ENCODE peak calls at places on chromosome 17, in seven cellular contexts. One of them, this sample, is unnamed.

GRCh38 chr17:82586576-82587233 is 61.5 kb downstream of the WDR45B start:
- DNase-seq in uterus: no peak
- DNase-seq in osteoblast: peak; percentile 71
- DNase-seq in psoas muscle: no peak
- DNase-seq in heart right ventricle: no peak
- DNase-seq in A549: no peak
- DNase-seq in cardiac muscle cell: no peak
- DNase-seq in this sample: no peak

GRCh38 chr17:40555296-40556190 is 9.7 kb downstream of the CCR7 start:
- DNase-seq in uterus: peak; percentile 13
- DNase-seq in osteoblast: no peak
- DNase-seq in psoas muscle: no peak
- DNase-seq in heart right ventricle: no peak
- DNase-seq in A549: no peak
- DNase-seq in cardiac muscle cell: no peak
- DNase-seq in this sample: no peak

GRCh38 chr17:32831223-32831622 is 45.7 kb downstream of the MYO1D start:
- DNase-seq in uterus: no peak
- DNase-seq in osteoblast: no peak
- DNase-seq in psoas muscle: no peak
- DNase-seq in heart right ventricle: no peak
- DNase-seq in A549: no peak
- DNase-seq in cardiac muscle cell: no peak
- DNase-seq in this sample: no peak

GRCh38 chr17:40303009-40303657 is 5.8 kb upstream of the RARA start:
- DNase-seq in uterus: peak; percentile 44
- DNase-seq in osteoblast: peak; percentile 78
- DNase-seq in psoas muscle: no peak
- DNase-seq in heart right ventricle: peak; percentile 71
- DNase-seq in A549: peak; percentile 71
- DNase-seq in cardiac muscle cell: no peak
- DNase-seq in this sample: no peak

GRCh38 chr17:6695051-6695450 is 18.1 kb downstream of the SLC13A5 start:
- DNase-seq in uterus: no peak
- DNase-seq in osteoblast: no peak
- DNase-seq in psoas muscle: no peak
- DNase-seq in heart right ventricle: no peak
- DNase-seq in A549: no peak
- DNase-seq in cardiac muscle cell: no peak
- DNase-seq in this sample: no peak

GRCh38 chr17:5911919-5912318 is 158.3 kb upstream of the WSCD1 start:
- DNase-seq in uterus: no peak
- DNase-seq in osteoblast: no peak
- DNase-seq in psoas muscle: no peak
- DNase-seq in heart right ventricle: no peak
- DNase-seq in A549: no peak
- DNase-seq in cardiac muscle cell: no peak
- DNase-seq in this sample: no peak

GRCh38 chr17:40953876-40954275 is 12.9 kb downstream of the KRT39 start:
- DNase-seq in uterus: no peak
- DNase-seq in osteoblast: no peak
- DNase-seq in psoas muscle: no peak
- DNase-seq in heart right ventricle: no peak
- DNase-seq in A549: peak; percentile 21
- DNase-seq in cardiac muscle cell: no peak
- DNase-seq in this sample: peak; percentile 13

GRCh38 chr17:37664214-37664613 is 21.0 kb upstream of the DDX52 start:
- DNase-seq in uterus: no peak
- DNase-seq in osteoblast: no peak
- DNase-seq in psoas muscle: no peak
- DNase-seq in heart right ventricle: no peak
- DNase-seq in A549: no peak
- DNase-seq in cardiac muscle cell: no peak
- DNase-seq in this sample: no peak

GRCh38 chr17:7356072-7356549 is 1.2 kb downstream of the TMEM95 start:
- DNase-seq in uterus: peak; percentile 77
- DNase-seq in osteoblast: peak; percentile 97
- DNase-seq in psoas muscle: peak; percentile 82
- DNase-seq in heart right ventricle: peak; percentile 77
- DNase-seq in A549: peak; percentile 92
- DNase-seq in cardiac muscle cell: peak; percentile 79
- DNase-seq in this sample: peak; percentile 88

GRCh38 chr17:8004899-8005298 is 2.5 kb downstream of the GUCY2D start:
- DNase-seq in uterus: no peak
- DNase-seq in osteoblast: peak; percentile 98
- DNase-seq in psoas muscle: no peak
- DNase-seq in heart right ventricle: no peak
- DNase-seq in A549: no peak
- DNase-seq in cardiac muscle cell: no peak
- DNase-seq in this sample: no peak

GRCh38 chr17:30565073-30565935 is 88.1 kb downstream of the GOSR1 start:
- DNase-seq in uterus: no peak
- DNase-seq in osteoblast: no peak
- DNase-seq in psoas muscle: no peak
- DNase-seq in heart right ventricle: no peak
- DNase-seq in A549: peak; percentile 25
- DNase-seq in cardiac muscle cell: no peak
- DNase-seq in this sample: no peak

GRCh38 chr17:66309793-66310192 is 7.4 kb downstream of the PRKCA start:
- DNase-seq in uterus: no peak
- DNase-seq in osteoblast: no peak
- DNase-seq in psoas muscle: no peak
- DNase-seq in heart right ventricle: no peak
- DNase-seq in A549: no peak
- DNase-seq in cardiac muscle cell: peak; percentile 10
- DNase-seq in this sample: no peak

GRCh38 chr17:4949321-4950074 is 1.2 kb upstream of the PFN1 start:
- DNase-seq in uterus: peak; percentile 78
- DNase-seq in osteoblast: peak; percentile 94
- DNase-seq in psoas muscle: peak; percentile 87
- DNase-seq in heart right ventricle: peak; percentile 76
- DNase-seq in A549: peak; percentile 92
- DNase-seq in cardiac muscle cell: peak; percentile 60
- DNase-seq in this sample: peak; percentile 78

GRCh38 chr17:39114744-39115534 is 36.5 kb downstream of the PLXDC1 start:
- DNase-seq in uterus: peak; percentile 60
- DNase-seq in osteoblast: peak; percentile 93
- DNase-seq in psoas muscle: peak; percentile 23
- DNase-seq in heart right ventricle: no peak
- DNase-seq in A549: no peak
- DNase-seq in cardiac muscle cell: no peak
- DNase-seq in this sample: no peak

GRCh38 chr17:68255731-68256538 is 8.1 kb downstream of the AMZ2 start:
- DNase-seq in uterus: no peak
- DNase-seq in osteoblast: no peak
- DNase-seq in psoas muscle: no peak
- DNase-seq in heart right ventricle: no peak
- DNase-seq in A549: no peak
- DNase-seq in cardiac muscle cell: no peak
- DNase-seq in this sample: no peak

GRCh38 chr17:8287651-8288335 is 677 bp upstream of the RANGRF start:
- DNase-seq in uterus: no peak
- DNase-seq in osteoblast: no peak
- DNase-seq in psoas muscle: no peak
- DNase-seq in heart right ventricle: no peak
- DNase-seq in A549: no peak
- DNase-seq in cardiac muscle cell: no peak
- DNase-seq in this sample: peak; percentile 64

GRCh38 chr17:7922499-7923289 is 6.6 kb upstream of the RNF227 start:
- DNase-seq in uterus: peak; percentile 89
- DNase-seq in osteoblast: peak; percentile 96
- DNase-seq in psoas muscle: peak; percentile 88
- DNase-seq in heart right ventricle: peak; percentile 93
- DNase-seq in A549: peak; percentile 31
- DNase-seq in cardiac muscle cell: peak; percentile 84
- DNase-seq in this sample: peak; percentile 89

GRCh38 chr17:50060951-50061712 is 5.2 kb downstream of the ITGA3 start:
- DNase-seq in uterus: peak; percentile 91
- DNase-seq in osteoblast: peak; percentile 92
- DNase-seq in psoas muscle: peak; percentile 78
- DNase-seq in heart right ventricle: peak; percentile 91
- DNase-seq in A549: peak; percentile 61
- DNase-seq in cardiac muscle cell: peak; percentile 91
- DNase-seq in this sample: peak; percentile 64

GRCh38 chr17:8468109-8468508 is 32.4 kb downstream of the NDEL1 start:
- DNase-seq in uterus: no peak
- DNase-seq in osteoblast: no peak
- DNase-seq in psoas muscle: no peak
- DNase-seq in heart right ventricle: peak; percentile 72
- DNase-seq in A549: no peak
- DNase-seq in cardiac muscle cell: no peak
- DNase-seq in this sample: no peak

GRCh38 chr17:78168906-78169793 is 769 bp downstream of the SYNGR2 start:
- DNase-seq in uterus: peak; percentile 46
- DNase-seq in osteoblast: peak; percentile 98
- DNase-seq in psoas muscle: peak; percentile 64
- DNase-seq in heart right ventricle: peak; percentile 68
- DNase-seq in A549: peak; percentile 80
- DNase-seq in cardiac muscle cell: peak; percentile 67
- DNase-seq in this sample: peak; percentile 73

GRCh38 chr17:79814966-79815835 is 18.3 kb upstream of the CBX8 start:
- DNase-seq in uterus: no peak
- DNase-seq in osteoblast: peak; percentile 96
- DNase-seq in psoas muscle: peak; percentile 57
- DNase-seq in heart right ventricle: no peak
- DNase-seq in A549: no peak
- DNase-seq in cardiac muscle cell: no peak
- DNase-seq in this sample: peak; percentile 80

GRCh38 chr17:15185625-15185991 is 79.5 kb downstream of the PMP22 start:
- DNase-seq in uterus: no peak
- DNase-seq in osteoblast: no peak
- DNase-seq in psoas muscle: peak; percentile 27
- DNase-seq in heart right ventricle: peak; percentile 53
- DNase-seq in A549: peak; percentile 16
- DNase-seq in cardiac muscle cell: peak; percentile 51
- DNase-seq in this sample: peak; percentile 49

GRCh38 chr17:66468241-66469087 is 166.1 kb downstream of the PRKCA start:
- DNase-seq in uterus: no peak
- DNase-seq in osteoblast: no peak
- DNase-seq in psoas muscle: no peak
- DNase-seq in heart right ventricle: no peak
- DNase-seq in A549: peak; percentile 27
- DNase-seq in cardiac muscle cell: no peak
- DNase-seq in this sample: no peak

GRCh38 chr17:80955673-80956306 is 35.9 kb upstream of the CHMP6 start:
- DNase-seq in uterus: peak; percentile 10
- DNase-seq in osteoblast: peak; percentile 21
- DNase-seq in psoas muscle: no peak
- DNase-seq in heart right ventricle: no peak
- DNase-seq in A549: no peak
- DNase-seq in cardiac muscle cell: no peak
- DNase-seq in this sample: no peak
- H3K4me1 ChIP-seq in uterus: peaks cover 5% of the 10 kb centered on the region
- H3K4me1 ChIP-seq in osteoblast: no peaks in the 10 kb centered on the region
- H3K4me1 ChIP-seq in psoas muscle: peaks cover 22% of the 10 kb centered on the region
- H3K4me1 ChIP-seq in heart right ventricle: peaks cover 14% of the 10 kb centered on the region
- H3K4me1 ChIP-seq in A549: no peaks in the 10 kb centered on the region
- H3K4me1 ChIP-seq in cardiac muscle cell: no peaks in the 10 kb centered on the region
- H3K4me1 ChIP-seq in this sample: no peaks in the 10 kb centered on the region

DNA sequence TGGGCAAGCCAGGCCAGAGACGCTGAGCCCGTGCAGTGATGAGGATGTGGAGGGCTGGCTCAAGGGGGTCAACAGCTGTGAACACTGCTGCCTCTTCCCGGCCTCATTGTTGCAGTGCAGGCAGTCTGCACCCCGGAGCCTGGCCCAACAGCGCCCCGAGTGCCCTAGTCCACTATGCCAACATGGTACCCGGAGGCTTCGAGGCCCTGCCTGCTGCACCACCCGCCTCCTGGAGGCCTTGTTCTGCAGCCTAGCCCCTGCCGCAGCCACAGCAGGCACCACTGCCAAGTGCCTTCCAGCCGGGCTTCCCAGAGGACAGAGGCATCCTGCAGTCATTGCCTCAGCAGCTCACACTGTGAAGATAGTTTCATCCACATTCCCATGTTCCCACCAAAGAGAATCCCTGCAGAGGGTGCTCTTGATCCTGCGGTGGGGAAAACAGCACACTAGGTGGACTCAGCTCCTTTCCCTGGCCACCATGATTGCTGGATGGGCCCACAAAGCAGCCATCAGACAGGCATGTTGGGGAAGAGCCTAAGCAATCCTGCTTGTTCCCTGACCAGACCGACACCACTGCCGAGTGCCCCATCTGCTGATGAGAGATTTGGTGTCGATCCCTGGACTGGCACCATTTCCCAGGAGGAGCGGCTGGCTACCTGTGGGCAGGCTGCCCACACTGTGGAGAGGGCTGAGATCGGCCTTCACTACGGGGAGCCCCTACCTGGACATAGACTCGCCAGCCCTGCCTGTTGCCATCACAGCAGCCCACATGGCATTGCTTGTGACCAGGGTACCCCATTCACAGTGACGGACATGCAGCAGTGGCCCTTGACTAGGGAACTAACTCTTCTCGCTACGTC is 44.9 kb downstream of the USP22 start:
- DNase-seq in uterus: no peak
- DNase-seq in osteoblast: no peak
- DNase-seq in psoas muscle: peak; percentile 19
- DNase-seq in heart right ventricle: no peak
- DNase-seq in A549: no peak
- DNase-seq in cardiac muscle cell: no peak
- DNase-seq in this sample: no peak
- TF ChIP-seq CTCF in uterus: no peak
- TF ChIP-seq CTCF in osteoblast: no peak
- TF ChIP-seq CTCF in psoas muscle: no peak
- TF ChIP-seq CTCF in heart right ventricle: no peak
- TF ChIP-seq CTCF in A549: no peak
- TF ChIP-seq CTCF in cardiac muscle cell: no peak
- TF ChIP-seq CTCF in this sample: no peak

GRCh38 chr17:73304971-73305786 is 6.6 kb downstream of the CDC42EP4 start:
- DNase-seq in uterus: peak; percentile 63
- DNase-seq in osteoblast: peak; percentile 93
- DNase-seq in psoas muscle: peak; percentile 72
- DNase-seq in heart right ventricle: peak; percentile 86
- DNase-seq in A549: peak; percentile 82
- DNase-seq in cardiac muscle cell: peak; percentile 68
- DNase-seq in this sample: peak; percentile 62
- H3K4me1 ChIP-seq in uterus: peaks cover 4% of the 10 kb centered on the region
- H3K4me1 ChIP-seq in osteoblast: peaks cover 70% of the 10 kb centered on the region
- H3K4me1 ChIP-seq in psoas muscle: peaks cover 39% of the 10 kb centered on the region
- H3K4me1 ChIP-seq in heart right ventricle: peaks cover 38% of the 10 kb centered on the region
- H3K4me1 ChIP-seq in A549: peaks cover 82% of the 10 kb centered on the region
- H3K4me1 ChIP-seq in cardiac muscle cell: peaks cover 44% of the 10 kb centered on the region
- H3K4me1 ChIP-seq in this sample: peaks cover 89% of the 10 kb centered on the region

GRCh38 chr17:43591750-43592562 is 45.8 kb upstream of the ETV4 start:
- DNase-seq in uterus: peak; percentile 88
- DNase-seq in osteoblast: peak; percentile 95
- DNase-seq in psoas muscle: peak; percentile 76
- DNase-seq in heart right ventricle: peak; percentile 92
- DNase-seq in A549: no peak
- DNase-seq in cardiac muscle cell: no peak
- DNase-seq in this sample: peak; percentile 30
- TF ChIP-seq CTCF in uterus: no peak
- TF ChIP-seq CTCF in osteoblast: no peak
- TF ChIP-seq CTCF in psoas muscle: no peak
- TF ChIP-seq CTCF in heart right ventricle: no peak
- TF ChIP-seq CTCF in A549: no peak
- TF ChIP-seq CTCF in cardiac muscle cell: peak; percentile 6
- TF ChIP-seq CTCF in this sample: no peak

This sample was measured in body of pancreas.